ENCODE peak calls at places on chromosome 3, in four cellular contexts. I, Z, R and Y are unnamed samples. For H3K4me1 and H3K36me3, the result is how much of the 10 kb centered on the place peaks cover.

GRCh38 chr3:102235679-102236078 is 199.1 kb upstream of the ZPLD1 start:
- DNase-seq in I (no peak), R (peak), Z (peak), Y (no peak)

GRCh38 chr3:33791477-33792166 is 6.8 kb upstream of the PDCD6IP start:
- DNase-seq in R (no peak), I (no peak), Z (peak), Y (peak)

GRCh38 chr3:21803604-21804003 is 52.6 kb upstream of the ZNF385D start:
- DNase-seq in R (no peak), I (no peak), Z (no peak), Y (no peak)

GRCh38 chr3:42042747-42043115 is 48.4 kb upstream of the TRAK1 start:
- DNase-seq in Z (no peak), I (no peak), R (no peak), Y (no peak)

GRCh38 chr3:46998121-46998851 is 18.8 kb downstream of the NBEAL2 start:
- DNase-seq in I (peak), R (peak), Z (peak), Y (peak)

GRCh38 chr3:14274537-14274936 is 95.9 kb downstream of the LSM3 start:
- DNase-seq in Z (no peak), I (no peak), R (peak), Y (no peak)

GRCh38 chr3:106332884-106333283 is 464.1 kb upstream of the CBLB start:
- DNase-seq in R (peak), Z (no peak), I (peak), Y (no peak)

GRCh38 chr3:8239718-8240698 is 261.6 kb upstream of the LMCD1 start:
- DNase-seq in Z (peak), I (peak), R (peak), Y (no peak)

GRCh38 chr3:13145131-13145825 is 72.0 kb upstream of the IQSEC1 start:
- DNase-seq in I (no peak), Z (no peak), R (no peak), Y (no peak)

GRCh38 chr3:160544837-160545236 is 20.5 kb downstream of the KPNA4 start:
- DNase-seq in I (peak), R (peak), Z (no peak), Y (no peak)

DNA sequence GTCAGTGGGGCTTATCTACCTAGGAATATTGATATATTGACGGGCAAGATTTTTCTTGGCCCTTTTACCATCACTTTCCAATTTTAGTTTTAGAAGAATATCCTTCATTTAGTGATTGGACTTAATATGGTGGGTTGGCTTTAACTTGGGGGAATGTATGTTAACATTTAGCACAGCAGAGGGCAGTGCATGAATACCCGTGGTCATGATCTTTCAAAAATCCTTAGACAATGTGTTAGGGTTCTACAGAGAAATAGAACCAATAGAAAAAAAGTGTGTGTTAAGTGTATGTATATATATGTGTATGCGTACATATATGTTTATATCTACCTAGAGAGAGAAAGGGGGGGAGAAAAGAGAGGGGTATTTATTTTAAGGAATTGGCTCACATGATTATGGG is 36.9 kb downstream of the GPR171 start:
- DNase-seq in Z (no peak), I (no peak), R (no peak), Y (no peak)
- TF ChIP-seq CTCF in Z (peak), I (peak), R (peak), Y (no peak)

GRCh38 chr3:127729556-127730056 is 56.9 kb downstream of the ABTB1 start:
- DNase-seq in Z (no peak), R (no peak), I (no peak), Y (no peak)
- H3K4me1 ChIP-seq in Z (under half), R (under half), I (under half), Y (under half)

DNA sequence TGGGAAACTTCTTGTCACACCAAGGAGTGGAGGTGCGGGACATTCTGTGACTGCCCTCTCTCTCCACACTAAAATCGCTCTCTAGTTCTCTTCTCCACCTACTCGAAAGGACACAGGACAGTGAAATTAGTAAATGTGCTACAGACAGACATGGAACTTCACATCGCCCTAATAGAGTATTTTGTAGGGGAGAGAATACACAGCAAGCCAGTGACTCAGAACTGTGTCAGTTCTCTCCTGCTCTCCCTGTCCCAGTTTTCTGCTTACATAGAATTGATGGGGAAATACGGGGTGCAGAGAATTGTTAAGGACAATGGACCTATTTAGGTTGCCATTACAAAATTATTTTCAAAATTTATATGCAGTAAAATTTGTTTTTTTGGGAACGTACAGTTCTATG is 159.6 kb upstream of the GADL1 start:
- DNase-seq in R (no peak), Z (no peak), I (no peak), Y (no peak)
- H3K36me3 ChIP-seq in R (under half), Z (under half), I (under half), Y (under half)

GRCh38 chr3:129994883-129995559 is 20.5 kb downstream of the TRH start:
- DNase-seq in R (peak), I (no peak), Z (no peak), Y (no peak)

GRCh38 chr3:129996073-129996472 is 21.6 kb downstream of the TRH start:
- DNase-seq in I (no peak), R (no peak), Z (no peak), Y (no peak)

GRCh38 chr3:129989391-129989790 is 14.9 kb downstream of the TRH start:
- DNase-seq in Z (no peak), R (no peak), I (no peak), Y (no peak)

GRCh38 chr3:129988429-129988828 is 13.9 kb downstream of the TRH start:
- DNase-seq in R (no peak), I (no peak), Z (no peak), Y (no peak)

DNA sequence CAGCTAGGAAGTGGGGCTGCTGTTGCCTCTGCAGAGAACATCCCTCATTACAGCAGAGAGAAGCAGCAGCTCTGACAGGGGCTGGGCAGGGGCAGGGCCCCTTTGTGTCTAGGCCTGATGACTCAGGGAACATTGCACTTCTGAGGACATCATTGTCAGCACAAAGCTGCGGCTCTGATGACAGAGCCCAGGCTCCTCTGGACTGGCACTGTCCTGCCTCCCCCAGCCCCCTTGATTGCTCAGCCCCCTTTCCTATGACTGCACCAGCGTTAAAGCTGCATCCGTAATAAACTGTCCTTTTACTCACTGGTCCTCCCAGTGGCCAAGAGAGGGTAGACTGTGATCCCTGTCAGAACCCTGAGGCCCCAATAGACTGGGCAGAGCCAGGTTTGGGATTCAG is 18.3 kb downstream of the TRH start:
- DNase-seq in I (no peak), R (no peak), Z (no peak), Y (no peak)
- TF ChIP-seq CTCF in I (peak), R (peak), Z (no peak), Y (no peak)

GRCh38 chr3:37279858-37280257 is 105.5 kb upstream of the LRRFIP2 start:
- DNase-seq in I (no peak), R (no peak), Z (no peak), Y (no peak)
- H3K4me1 ChIP-seq in I (under half), R (under half), Z (under half), Y (under half)

GRCh38 chr3:48418651-48419050 is 11.2 kb downstream of the PLXNB1 start:
- DNase-seq in Z (no peak), R (no peak), I (no peak), Y (no peak)
- H3K36me3 ChIP-seq in Z (under half), R (under half), I (under half), Y (half or more)

DNA sequence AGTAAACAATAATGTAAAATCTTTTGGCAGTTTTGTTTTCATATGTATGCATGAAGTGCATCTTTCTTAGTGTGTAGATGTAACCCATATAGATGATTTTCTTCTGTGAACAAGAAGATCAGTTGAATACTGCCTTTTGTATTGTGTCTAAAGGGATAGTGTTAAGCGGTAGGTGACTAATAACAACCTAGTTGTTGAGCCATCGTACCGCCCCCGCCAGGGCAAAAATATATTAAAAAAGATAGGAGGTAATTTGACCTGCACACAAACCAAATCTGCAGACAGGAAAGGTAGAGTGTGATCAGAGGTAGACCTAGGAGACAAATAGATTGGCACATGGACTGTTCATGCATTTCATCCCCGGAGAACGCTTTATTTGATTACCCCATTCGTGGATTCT is 3.3 kb upstream of the GMNC start:
- DNase-seq in Z (no peak), I (no peak), R (no peak), Y (no peak)
- TF ChIP-seq CTCF in Z (no peak), I (no peak), R (peak), Y (peak)

DNA sequence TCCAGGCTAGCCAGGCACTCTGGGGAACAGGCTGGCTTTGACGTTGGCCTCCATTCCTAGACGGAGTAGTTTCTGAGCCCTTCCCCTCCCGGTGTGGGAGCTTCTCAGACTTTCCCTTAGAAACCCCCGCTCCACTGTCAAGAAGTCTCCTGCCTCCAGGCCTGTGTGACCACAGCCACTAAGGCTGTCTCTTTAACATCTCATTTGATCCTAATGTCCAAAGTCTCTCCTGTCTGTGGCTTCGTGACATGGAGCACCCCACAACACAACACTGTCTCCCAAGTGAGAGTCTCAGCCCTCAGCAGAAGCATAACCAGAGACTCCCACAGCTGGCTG is 6.0 kb downstream of the CSRNP1 start:
- DNase-seq in R (no peak), I (no peak), Z (no peak), Y (no peak)
- H3K4me1 ChIP-seq in R (half or more), I (half or more), Z (half or more), Y (half or more)